ENCODE peak calls at places on chromosomes 6 and 20, in eight cellular contexts. G, W, Z, T, V, H, R and K are unnamed samples.

GRCh38 chr6:17812311-17812710 is 105.6 kb upstream of the NUP153 start:
- DNase-seq in G (no peak), W (no peak), Z (no peak), T (no peak), V (no peak), H (no peak), R (no peak), K (no peak)

GRCh38 chr6:115814907-115815306 is 245.8 kb downstream of the FRK start:
- DNase-seq in G (no peak), W (no peak), Z (no peak), T (no peak), V (no peak), H (no peak), R (no peak), K (no peak)

GRCh38 chr6:23505021-23505420 is 621.0 kb upstream of the NRSN1 start:
- DNase-seq in G (no peak), W (no peak), Z (no peak), T (no peak), V (no peak), H (peak), R (peak), K (no peak)

GRCh38 chr6:136914947-136915346 is 7.2 kb upstream of the SLC35D3 start:
- DNase-seq in G (no peak), W (no peak), Z (no peak), T (no peak), V (no peak), H (no peak), R (no peak), K (no peak)

GRCh38 chr6:148423601-148424270 is 81.1 kb downstream of the SASH1 start:
- DNase-seq in G (no peak), W (no peak), Z (no peak), T (no peak), V (no peak), H (no peak), R (no peak), K (no peak)

GRCh38 chr6:40898073-40898472 is 140.9 kb downstream of the UNC5CL start:
- DNase-seq in G (no peak), W (no peak), Z (no peak), T (no peak), V (no peak), H (no peak), R (no peak), K (no peak)

GRCh38 chr6:33190504-33191107 is 1.7 kb downstream of the COL11A2 start:
- DNase-seq in G (no peak), W (peak), Z (no peak), T (no peak), V (no peak), H (no peak), R (no peak), K (no peak)

GRCh38 chr6:35725721-35726438 is 11.0 kb upstream of the ARMC12 start:
- DNase-seq in G (no peak), W (peak), Z (peak), T (no peak), V (peak), H (no peak), R (no peak), K (no peak)

GRCh38 chr6:57256541-57256940 is 34.4 kb upstream of the RAB23 start:
- DNase-seq in G (no peak), W (no peak), Z (no peak), T (no peak), V (no peak), H (no peak), R (no peak), K (no peak)

GRCh38 chr20:57708694-57709673 is 831 bp downstream of the PMEPA1 start:
- DNase-seq in G (peak), W (peak), Z (peak), T (no peak), V (no peak), H (no peak), R (no peak), K (no peak)

GRCh38 chr20:63106765-63107448 is 100.1 kb upstream of the BHLHE23 start:
- DNase-seq in G (no peak), W (peak), Z (no peak), T (no peak), V (no peak), H (no peak), R (no peak), K (no peak)

GRCh38 chr6:137700751-137701477 is 166.1 kb upstream of the TNFAIP3 start:
- DNase-seq in G (no peak), W (no peak), Z (no peak), T (no peak), V (peak), H (no peak), R (no peak), K (no peak)

DNA sequence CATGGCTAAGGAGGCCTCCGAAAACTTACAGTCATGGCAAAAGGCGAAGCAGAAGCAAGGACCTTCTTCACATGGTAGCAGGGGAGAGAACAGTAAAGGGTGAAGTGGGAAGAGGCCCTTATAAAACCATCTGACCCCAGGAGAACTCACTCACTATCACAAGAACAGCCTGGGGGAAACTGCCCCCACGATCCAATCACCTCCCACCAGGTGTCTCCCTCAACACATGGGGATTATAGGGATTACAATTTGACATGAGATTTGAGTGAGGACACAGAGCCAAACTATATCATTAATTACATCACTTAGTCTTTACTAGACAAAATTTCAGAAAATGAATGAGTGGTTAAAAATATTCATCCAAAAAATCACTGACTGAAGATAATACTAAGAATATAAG is 453.6 kb downstream of the COL12A1 start:
- DNase-seq in G (peak), W (no peak), Z (no peak), T (no peak), V (no peak), H (no peak), R (no peak), K (no peak)
- TF ChIP-seq CTCF in G (no peak), W (no peak), Z (no peak), T (no peak), V (no peak), H (no peak), R (no peak), K (no peak)

GRCh38 chr20:45238139-45238538 is 16.2 kb downstream of the SLPI start:
- DNase-seq in G (no peak), W (no peak), Z (no peak), T (no peak), V (no peak), H (no peak), R (no peak), K (no peak)

GRCh38 chr20:45230631-45231030 is 9.5 kb downstream of the SEMG2 start:
- DNase-seq in G (no peak), W (no peak), Z (no peak), T (no peak), V (no peak), H (no peak), R (no peak), K (no peak)

DNA sequence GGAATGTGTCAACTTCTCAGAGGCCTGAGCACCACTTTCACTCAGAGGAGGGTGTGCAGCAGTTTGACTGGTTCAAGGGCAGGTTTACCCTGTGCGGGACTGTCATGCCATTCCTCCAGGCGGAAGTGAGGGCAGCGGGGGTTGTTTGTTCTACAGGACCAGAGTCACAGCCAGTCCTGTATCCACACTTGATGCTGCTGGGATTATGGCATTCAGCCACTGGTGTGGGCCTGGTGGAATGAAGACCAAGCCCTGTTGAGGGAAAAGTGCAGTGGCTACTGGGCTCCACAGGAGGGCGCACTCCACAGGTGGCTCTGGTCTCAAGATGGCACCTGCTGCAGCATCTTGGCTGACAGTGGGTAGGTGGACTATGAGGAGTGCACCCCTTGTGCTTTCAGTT is 14.8 kb downstream of the SEMG2 start:
- DNase-seq in G (peak), W (no peak), Z (no peak), T (no peak), V (no peak), H (no peak), R (no peak), K (no peak)
- TF ChIP-seq CTCF in G (peak), W (no peak), Z (no peak), T (no peak), V (no peak), H (peak), R (peak), K (peak)

GRCh38 chr6:157585274-157586087 is 204.5 kb downstream of the ZDHHC14 start:
- DNase-seq in G (no peak), W (no peak), Z (no peak), T (no peak), V (no peak), H (no peak), R (no peak), K (no peak)

GRCh38 chr6:157586476-157587126 is 205.6 kb downstream of the ZDHHC14 start:
- DNase-seq in G (no peak), W (no peak), Z (no peak), T (no peak), V (no peak), H (no peak), R (no peak), K (no peak)

GRCh38 chr6:157584036-157584435 is 203.0 kb downstream of the ZDHHC14 start:
- DNase-seq in G (no peak), W (no peak), Z (no peak), T (no peak), V (no peak), H (no peak), R (no peak), K (no peak)

GRCh38 chr6:157586088-157586414 is 205.1 kb downstream of the ZDHHC14 start:
- DNase-seq in G (no peak), W (no peak), Z (no peak), T (no peak), V (no peak), H (no peak), R (no peak), K (no peak)

GRCh38 chr6:157587127-157587729 is 206.2 kb downstream of the ZDHHC14 start:
- DNase-seq in G (no peak), W (no peak), Z (no peak), T (no peak), V (no peak), H (no peak), R (no peak), K (no peak)
- TF ChIP-seq CTCF in G (no peak), W (no peak), Z (no peak), T (no peak), V (no peak), H (no peak), R (no peak), K (no peak)

DNA sequence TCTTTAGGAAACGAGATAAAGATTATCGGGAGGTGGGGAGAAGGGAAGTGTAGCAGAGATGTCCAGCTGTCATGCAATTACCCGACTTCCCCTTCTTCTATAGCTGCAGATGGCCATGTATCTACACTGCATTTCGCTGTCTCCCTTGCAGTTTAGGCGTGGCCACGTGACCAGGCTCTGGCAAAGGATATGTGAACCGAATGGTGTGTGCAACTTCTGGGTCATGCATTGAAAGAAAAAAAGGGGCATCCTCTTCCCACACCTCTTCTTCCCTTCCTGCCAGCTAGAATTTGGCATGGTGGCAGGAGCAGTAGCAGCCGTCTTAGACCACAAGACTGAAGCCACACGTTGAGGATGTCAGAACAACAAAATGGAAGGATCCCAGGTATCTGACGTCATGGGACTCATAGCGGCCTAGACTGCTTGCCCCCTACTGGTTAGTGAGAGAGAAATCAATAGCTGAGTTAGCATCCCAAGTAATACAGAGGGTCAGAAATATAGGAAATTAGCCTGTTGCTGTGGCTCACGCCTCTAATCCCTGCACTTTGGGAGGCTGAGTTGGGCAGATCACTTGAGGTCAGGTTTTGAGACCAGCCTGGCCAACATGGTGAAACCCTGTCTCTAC is 32.8 kb downstream of the TCF15 start:
- DNase-seq in G (no peak), W (no peak), Z (no peak), T (no peak), V (no peak), H (peak), R (peak), K (no peak)
- TF ChIP-seq CTCF in G (peak), W (no peak), Z (no peak), T (no peak), V (no peak), H (peak), R (peak), K (peak)

DNA sequence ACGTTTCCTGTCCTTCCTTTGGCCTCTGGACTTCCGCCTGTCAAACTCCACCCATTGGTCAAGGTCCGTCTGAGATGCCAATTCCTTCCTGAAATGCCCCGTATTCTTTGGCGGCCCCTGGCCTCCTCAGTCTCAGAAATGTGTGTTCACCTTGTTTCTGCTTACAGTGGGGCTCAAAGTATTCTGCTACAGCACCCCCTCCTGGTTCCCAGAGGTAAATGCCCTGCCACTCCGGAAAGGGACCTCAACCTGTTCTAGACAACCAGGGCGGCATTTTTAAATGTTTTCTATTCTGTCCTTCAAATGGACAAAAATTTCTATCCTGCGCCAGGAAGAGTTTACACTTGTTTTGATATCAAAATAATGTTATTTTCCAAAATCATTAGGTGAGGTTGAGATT is 12.1 kb upstream of the PAX1 start:
- DNase-seq in G (no peak), W (no peak), Z (no peak), T (no peak), V (no peak), H (no peak), R (no peak), K (no peak)
- TF ChIP-seq CTCF in G (peak), W (no peak), Z (no peak), T (peak), V (no peak), H (no peak), R (no peak), K (peak)